ENCODE peak calls at places on chromosomes 7 and 10, in five cellular contexts. B is GM10248, D is fibroblast of lung, I is tibial artery, L is bronchial epithelial cell. K is an unnamed sample.

GRCh38 chr10:52573347-52573746 is 199.2 kb downstream of the MBL2 start:
- DNase-seq in B (no peak), L (peak; percentile 55), D (no peak), I (no peak), K (no peak)

GRCh38 chr7:113918946-113919345 is at the start of gene PPP1R3A:
- DNase-seq in D (no peak), I (no peak), B (no peak), L (no peak), K (no peak)

GRCh38 chr7:96648784-96649183 is 60.9 kb downstream of the SEM1 start:
- DNase-seq in L (no peak), I (no peak), D (no peak), B (no peak), K (no peak)

GRCh38 chr7:101502466-101503098 is 126.5 kb downstream of the MYL10 start:
- DNase-seq in I (no peak), B (no peak), D (no peak), L (no peak), K (no peak)

GRCh38 chr10:118900617-118901016 is 128.9 kb upstream of the NANOS1 start:
- DNase-seq in I (no peak), L (no peak), D (no peak), B (no peak), K (no peak)

GRCh38 chr10:131075218-131075770 is 236.2 kb downstream of the TCERG1L start:
- DNase-seq in D (no peak), I (no peak), L (no peak), B (no peak), K (no peak)

GRCh38 chr7:155725073-155725346 is 80.5 kb downstream of the RBM33 start:
- DNase-seq in B (no peak), I (no peak), D (no peak), L (no peak), K (no peak)

GRCh38 chr7:98229441-98229840 is 18.2 kb downstream of the BHLHA15 start:
- DNase-seq in D (no peak), L (no peak), B (no peak), I (no peak), K (no peak)

GRCh38 chr7:112286294-112287086 is 80.0 kb downstream of the ZNF277 start:
- DNase-seq in B (no peak), I (no peak), D (no peak), L (no peak), K (no peak)

GRCh38 chr10:59354434-59354833 is 7.9 kb downstream of the FAM13C start:
- DNase-seq in I (no peak), D (no peak), L (no peak), B (no peak), K (no peak)

GRCh38 chr10:103921750-103922195 is 3.8 kb upstream of the STN1 start:
- DNase-seq in L (peak; percentile 23), D (peak; percentile 43), I (no peak), B (peak; percentile 40), K (no peak)

GRCh38 chr10:63409465-63410027 is 56.2 kb downstream of the JMJD1C start:
- DNase-seq in I (no peak), L (peak; percentile 53), B (no peak), D (peak; percentile 43), K (no peak)

GRCh38 chr10:13809447-13809846 is 222.7 kb downstream of the PRPF18 start:
- DNase-seq in L (no peak), B (no peak), I (no peak), D (no peak), K (no peak)

GRCh38 chr7:832292-832967 is at the start of gene SUN1:
- DNase-seq in D (peak; percentile 63), I (no peak), B (peak; percentile 63), L (peak; percentile 98), K (no peak)

GRCh38 chr10:28947209-28947608 is 269.9 kb downstream of the BAMBI start:
- DNase-seq in D (peak; percentile 25), B (no peak), I (no peak), L (peak; percentile 86), K (no peak)

GRCh38 chr10:14904316-14904732 is 25.7 kb downstream of the SUV39H2 start:
- DNase-seq in B (peak; percentile 33), D (peak; percentile 42), I (no peak), L (peak; percentile 29), K (no peak)

GRCh38 chr10:42697926-42698325 is 59.6 kb upstream of the ZNF33B start:
- DNase-seq in D (no peak), B (no peak), L (no peak), I (no peak), K (no peak)

GRCh38 chr10:73218466-73219191 is 28.4 kb downstream of the DNAJC9 start:
- DNase-seq in L (peak; percentile 26), I (no peak), D (peak; percentile 27), B (no peak), K (no peak)

GRCh38 chr7:105935250-105935649 is 27.8 kb upstream of the CDHR3 start:
- DNase-seq in D (no peak), I (no peak), L (peak; percentile 34), B (no peak), K (no peak)

GRCh38 chr10:132186488-132187413 is at the start of gene DPYSL4:
- DNase-seq in I (no peak), D (peak; percentile 21), L (no peak), B (peak; percentile 66), K (no peak)

GRCh38 chr10:85259908-85260307 is 931.5 kb downstream of the CCSER2 start:
- DNase-seq in D (no peak), L (no peak), B (no peak), I (no peak), K (no peak)

GRCh38 chr7:23334482-23335056 is 35.4 kb downstream of the MALSU1 start:
- DNase-seq in B (no peak), I (no peak), D (peak; percentile 95), L (peak; percentile 100), K (peak; percentile 26)

GRCh38 chr10:21527634-21528451 is 2.4 kb upstream of the SKIDA1 start:
- DNase-seq in D (peak; percentile 79), I (no peak), L (peak; percentile 51), B (no peak), K (no peak)

GRCh38 chr10:124742418-124743187 is 1.6 kb downstream of the FAM53B start:
- DNase-seq in L (peak; percentile 52), B (no peak), D (peak; percentile 33), I (no peak), K (no peak)

GRCh38 chr10:79073784-79074432 is 5.1 kb downstream of the ZMIZ1 start:
- DNase-seq in I (peak; percentile 77), B (no peak), D (peak; percentile 62), L (no peak), K (peak; percentile 70)

GRCh38 chr10:130930821-130931220 is 380.7 kb downstream of the TCERG1L start:
- DNase-seq in I (no peak), B (no peak), L (no peak), D (no peak), K (no peak)

GRCh38 chr10:29746080-29746797 is 111.5 kb upstream of the SVIL start:
- DNase-seq in L (no peak), I (no peak), D (peak; percentile 47), B (no peak), K (no peak)

GRCh38 chr7:87874066-87874465 is 2.1 kb downstream of the SLC25A40 start:
- DNase-seq in I (no peak), D (no peak), L (no peak), B (no peak), K (no peak)

GRCh38 chr7:155660059-155660757 is 15.7 kb downstream of the RBM33 start:
- DNase-seq in L (peak; percentile 36), D (no peak), I (no peak), B (peak; percentile 61), K (no peak)

DNA sequence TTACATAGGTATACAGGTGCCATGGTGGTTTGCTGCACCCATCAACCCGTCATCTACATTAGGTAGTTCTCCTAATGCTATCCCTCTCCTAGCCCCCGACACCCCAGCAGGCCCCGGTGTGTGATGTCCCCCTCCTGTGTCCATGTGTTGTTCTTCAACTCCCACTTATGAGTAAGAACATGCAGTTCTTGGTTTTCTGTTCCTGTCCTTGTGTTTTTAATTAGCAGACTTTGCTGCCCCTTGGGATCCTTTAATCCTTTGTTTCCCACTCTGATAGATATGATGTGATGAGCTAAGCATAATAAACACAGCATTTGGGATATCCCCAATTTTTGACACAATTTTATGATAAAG is 71.1 kb upstream of the PALS2 start:
- DNase-seq in D (no peak), B (no peak), I (no peak), L (no peak), K (no peak)
- TF ChIP-seq CTCF in D (no peak), B (no peak), I (no peak), L (no peak), K (no peak)

GRCh38 chr7:46493196-46493595 is 572.1 kb upstream of the IGFBP3 start:
- DNase-seq in B (no peak), I (no peak), L (no peak), D (no peak), K (no peak)
- TF ChIP-seq CTCF in B (no peak), I (no peak), L (no peak), D (no peak), K (no peak)

DNA sequence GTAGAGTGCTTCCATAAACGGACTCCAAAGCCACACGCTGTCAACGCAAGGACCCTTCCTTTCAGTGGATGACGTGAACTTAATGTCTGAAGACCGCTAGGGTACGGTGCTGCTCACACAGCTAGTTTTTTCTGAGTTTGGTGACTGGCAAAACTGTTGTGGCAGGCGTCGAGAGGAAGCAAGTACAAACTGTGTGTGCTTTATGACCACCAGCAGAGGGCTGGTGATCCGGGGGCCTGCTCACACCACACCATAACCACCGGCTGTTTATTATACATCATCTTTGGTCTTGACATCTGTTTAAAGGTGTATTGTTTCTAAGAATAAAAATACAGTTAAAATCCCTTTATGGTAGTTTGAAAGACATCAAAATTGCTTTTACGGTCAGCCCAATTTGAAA is 37.1 kb upstream of the ATP6V0A4 start:
- DNase-seq in D (no peak), B (no peak), I (no peak), L (no peak), K (no peak)
- TF ChIP-seq CTCF in D (no peak), B (no peak), I (no peak), L (no peak), K (no peak)

GRCh38 chr10:120600871-120601644 is 144.0 kb downstream of the PLPP4 start:
- DNase-seq in D (no peak), L (no peak), I (no peak), B (no peak), K (no peak)
- TF ChIP-seq CTCF in D (no peak), L (peak; percentile 18), I (no peak), B (no peak), K (no peak)

K was measured in ovary.